ENCODE peak calls at places on chromosome X, in five cellular contexts. N, Z, R, I and K are unnamed samples.

GRCh38 chrX:55056820-55057690 is 17.8 kb upstream of the PAGE2B start:
- DNase-seq in N (peak; percentile 1), Z (no peak), R (no peak), I (no peak), K (no peak)

GRCh38 chrX:45769919-45770582 is 569.4 kb upstream of the DIPK2B start:
- DNase-seq in N (peak; percentile 96), Z (no peak), R (peak; percentile 46), I (peak; percentile 69), K (no peak)

GRCh38 chrX:24506082-24506481 is 41.0 kb downstream of the PDK3 start:
- DNase-seq in N (no peak), Z (no peak), R (no peak), I (no peak), K (no peak)

GRCh38 chrX:65300104-65300809 is 234.3 kb downstream of the LAS1L start:
- DNase-seq in N (no peak), Z (peak; percentile 66), R (no peak), I (no peak), K (no peak)

GRCh38 chrX:78366576-78366975 is 39.2 kb upstream of the CYSLTR1 start:
- DNase-seq in N (no peak), Z (no peak), R (no peak), I (no peak), K (no peak)

GRCh38 chrX:41759817-41760216 is 35.8 kb downstream of the GPR82 start:
- DNase-seq in N (peak; percentile 67), Z (peak; percentile 67), R (no peak), I (no peak), K (no peak)

GRCh38 chrX:132576945-132577344 is 88.1 kb upstream of the MBNL3 start:
- DNase-seq in N (no peak), Z (no peak), R (no peak), I (no peak), K (no peak)

GRCh38 chrX:117002981-117003380 is 540.2 kb upstream of the CT83 start:
- DNase-seq in N (no peak), Z (no peak), R (no peak), I (no peak), K (no peak)

GRCh38 chrX:69618803-69619202 is 2.9 kb downstream of the EDA start:
- DNase-seq in N (peak; percentile 28), Z (peak; percentile 35), R (peak; percentile 18), I (peak; percentile 25), K (peak; percentile 25)

GRCh38 chrX:37776987-37777325 is 2.9 kb upstream of the CYBB start:
- DNase-seq in N (no peak), Z (no peak), R (no peak), I (no peak), K (no peak)

DNA sequence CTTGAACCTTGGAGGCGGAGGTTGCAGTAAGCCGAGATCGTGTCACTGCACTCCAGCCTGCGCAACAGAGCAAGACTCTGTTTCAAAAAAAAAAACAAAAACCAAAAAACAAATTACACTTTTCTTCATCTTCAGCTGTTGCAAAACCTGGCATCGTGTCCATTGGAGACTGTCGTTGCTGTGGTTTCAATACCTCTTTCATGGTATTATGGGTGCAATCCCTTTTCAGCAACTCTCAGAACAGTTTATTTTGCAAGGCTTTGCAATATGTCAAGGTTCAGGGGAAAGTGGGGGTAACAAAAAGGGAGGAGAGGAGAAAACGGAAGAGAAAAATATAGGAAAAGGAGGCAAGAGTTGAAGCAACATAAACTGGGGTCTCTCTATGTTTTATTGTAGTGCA is 40.8 kb downstream of the ARSD start:
- DNase-seq in N (no peak), Z (no peak), R (no peak), I (no peak), K (no peak)
- TF ChIP-seq CTCF in N (no peak), Z (no peak), R (no peak), I (no peak), K (no peak)

GRCh38 chrX:52979993-52980392 is 21.7 kb upstream of the FAM156A start:
- DNase-seq in N (no peak), Z (peak; percentile 21), R (no peak), I (no peak), K (no peak)

GRCh38 chrX:52988985-52989917 is 30.9 kb upstream of the FAM156A start:
- DNase-seq in N (no peak), Z (no peak), R (no peak), I (no peak), K (no peak)

GRCh38 chrX:52979568-52979967 is 21.2 kb upstream of the FAM156A start:
- DNase-seq in N (peak; percentile 31), Z (no peak), R (peak; percentile 17), I (no peak), K (no peak)

DNA sequence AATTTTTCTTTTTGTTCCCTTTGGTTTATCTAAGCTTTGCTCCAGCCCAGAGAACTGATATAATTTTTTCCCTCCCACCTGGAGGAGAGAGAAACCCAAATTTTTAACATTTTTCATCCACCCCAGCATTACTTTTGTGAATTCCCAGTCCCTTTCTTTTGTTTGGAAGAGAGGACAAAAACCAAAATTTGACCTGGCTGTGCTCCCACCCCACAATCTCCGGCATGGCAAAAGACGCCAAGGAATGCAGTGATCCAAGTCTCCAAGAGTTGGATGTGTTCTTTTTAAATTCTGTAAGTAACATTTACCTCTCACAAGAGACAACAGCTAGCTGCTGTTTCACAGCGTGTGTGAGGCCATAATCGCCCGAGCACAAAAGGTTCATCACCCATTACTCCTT is 25.2 kb upstream of the FAM156A start:
- DNase-seq in N (no peak), Z (no peak), R (no peak), I (no peak), K (no peak)
- H3K4me3 ChIP-seq in N (peak overlapping the region; percentile 38), Z (no peak overlapping the region), R (no peak overlapping the region), I (peak overlapping the region; percentile 23), K (no peak overlapping the region)

DNA sequence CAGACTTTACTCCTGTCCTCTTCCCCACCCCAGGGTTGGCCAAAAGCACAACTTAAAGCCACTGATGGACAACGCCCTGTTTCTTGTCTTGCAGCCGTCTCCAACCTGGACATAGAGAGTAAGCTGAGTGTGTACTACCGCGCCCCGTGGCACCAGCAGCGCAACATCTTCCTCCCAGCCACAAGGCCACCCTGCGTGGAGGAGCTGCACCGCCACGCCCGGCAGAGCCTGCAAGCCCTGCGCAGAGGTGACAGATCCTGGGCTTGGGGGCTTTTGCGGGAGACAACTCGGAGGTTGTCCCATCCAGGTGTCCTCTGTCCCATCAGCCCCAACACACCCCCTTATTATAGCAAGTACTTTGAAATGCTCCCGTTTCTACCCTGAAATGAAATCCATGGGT is 49.6 kb upstream of the SCML1 start:
- DNase-seq in N (no peak), Z (no peak), R (no peak), I (no peak), K (no peak)
- TF ChIP-seq CTCF in N (no peak), Z (no peak), R (no peak), I (no peak), K (no peak)

GRCh38 chrX:136262241-136262640 is 11.0 kb upstream of the MAP7D3 start:
- DNase-seq in N (peak; percentile 15), Z (no peak), R (no peak), I (no peak), K (no peak)

GRCh38 chrX:136261316-136261715 is 10.1 kb upstream of the MAP7D3 start:
- DNase-seq in N (no peak), Z (no peak), R (no peak), I (no peak), K (no peak)

GRCh38 chrX:136258951-136259350 is 7.8 kb upstream of the MAP7D3 start:
- DNase-seq in N (no peak), Z (no peak), R (no peak), I (no peak), K (no peak)

GRCh38 chrX:136260801-136261200 is 9.6 kb upstream of the MAP7D3 start:
- DNase-seq in N (peak; percentile 78), Z (no peak), R (no peak), I (no peak), K (no peak)

DNA sequence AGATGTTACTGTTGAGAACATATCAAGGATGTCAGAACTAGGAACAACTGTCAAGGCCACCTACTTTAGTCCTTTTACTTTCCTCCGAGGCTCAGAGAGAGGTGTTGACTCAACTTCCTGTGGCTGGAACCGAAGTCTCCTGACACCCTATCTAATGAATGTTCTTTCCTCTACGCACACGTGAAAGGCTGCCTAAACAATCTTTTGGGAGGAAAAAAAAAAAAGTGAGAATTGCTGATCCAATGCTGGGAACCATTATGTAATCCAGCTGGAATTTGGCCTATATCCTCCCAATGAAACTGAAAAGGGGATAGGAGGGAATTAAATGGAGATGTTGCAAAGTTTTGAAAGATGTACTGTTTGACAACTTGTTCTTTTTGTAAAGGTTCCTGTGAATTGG is 8.3 kb upstream of the MAP7D3 start:
- DNase-seq in N (peak; percentile 54), Z (no peak), R (no peak), I (no peak), K (no peak)
- H3K4me3 ChIP-seq in N (no peak overlapping the region), Z (no peak overlapping the region), R (no peak overlapping the region), I (no peak overlapping the region), K (no peak overlapping the region)

DNA sequence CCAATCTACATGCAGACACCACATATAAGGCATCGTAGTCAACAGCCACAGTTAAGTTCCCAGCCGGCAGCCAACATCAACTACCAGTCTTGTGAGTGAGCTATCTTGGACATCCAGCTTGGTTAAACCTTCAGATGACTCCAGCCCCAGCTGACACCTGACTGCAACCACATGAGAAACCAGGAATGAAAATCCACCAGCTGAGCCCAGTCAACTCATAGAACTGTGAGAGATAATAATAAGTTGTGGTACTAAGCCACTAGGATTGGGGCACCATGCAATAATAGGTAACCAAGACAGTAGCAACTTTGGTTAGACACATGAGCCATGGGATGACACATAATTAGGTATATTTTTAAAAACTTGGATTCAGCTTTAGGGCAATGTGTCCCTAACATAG is 188.1 kb upstream of the BCOR start:
- DNase-seq in N (no peak), Z (no peak), R (no peak), I (no peak), K (no peak)
- TF ChIP-seq CTCF in N (no peak), Z (no peak), R (no peak), I (no peak), K (no peak)